ENCODE peak calls at places on chromosomes 1 and 21, in five cellular contexts. A is MM.1S, Z is hepatocyte, S is SK-N-SH, C is HCT116. Q is an unnamed sample.

GRCh38 chr1:147613506-147613905 is 56.8 kb downstream of the ACP6 start:
- DNase-seq in A (no peak), Z (no peak), S (no peak), C (no peak), Q (no peak)

GRCh38 chr1:116504308-116505156 is 66.3 kb downstream of the CD58 start:
- DNase-seq in A (peak; percentile 55), Z (peak; percentile 58), S (no peak), C (no peak), Q (peak; percentile 9)

GRCh38 chr1:209326876-209327275 is 256.6 kb upstream of the CAMK1G start:
- DNase-seq in A (no peak), Z (no peak), S (no peak), C (no peak), Q (no peak)

GRCh38 chr1:151401860-151402259 is 2.5 kb downstream of the PSMB4 start:
- DNase-seq in A (no peak), Z (no peak), S (no peak), C (no peak), Q (no peak)

GRCh38 chr1:77757616-77758015 is 2.0 kb downstream of the USP33 start:
- DNase-seq in A (no peak), Z (no peak), S (no peak), C (no peak), Q (no peak)

GRCh38 chr1:41483960-41484844 is at the start of gene EDN2:
- DNase-seq in A (no peak), Z (no peak), S (peak; percentile 76), C (no peak), Q (no peak)

GRCh38 chr1:79745928-79746327 is 739.4 kb upstream of the ADGRL4 start:
- DNase-seq in A (no peak), Z (no peak), S (no peak), C (no peak), Q (no peak)

GRCh38 chr1:47940779-47941178 is 56.4 kb downstream of the TRABD2B start:
- DNase-seq in A (no peak), Z (no peak), S (no peak), C (no peak), Q (no peak)

GRCh38 chr1:162192763-162193162 is 123.3 kb downstream of the NOS1AP start:
- DNase-seq in A (no peak), Z (no peak), S (no peak), C (no peak), Q (no peak)

GRCh38 chr1:115363171-115363570 is 25.1 kb upstream of the NGF start:
- DNase-seq in A (peak; percentile 65), Z (no peak), S (no peak), C (no peak), Q (peak; percentile 78)

GRCh38 chr1:41891403-41891896 is 27.3 kb downstream of the HIVEP3 start:
- DNase-seq in A (peak; percentile 93), Z (no peak), S (peak; percentile 42), C (no peak), Q (peak; percentile 46)

GRCh38 chr1:107132780-107133179 is 8.1 kb upstream of the NTNG1 start:
- DNase-seq in A (no peak), Z (no peak), S (no peak), C (no peak), Q (peak; percentile 32)

GRCh38 chr1:33098371-33098770 is 17.4 kb downstream of the AZIN2 start:
- DNase-seq in A (no peak), Z (no peak), S (no peak), C (no peak), Q (no peak)

GRCh38 chr21:37762606-37763005 is 153.7 kb downstream of the KCNJ6 start:
- DNase-seq in A (no peak), Z (no peak), S (no peak), C (no peak), Q (no peak)

GRCh38 chr1:201361652-201362504 is 15.6 kb downstream of the TNNT2 start:
- DNase-seq in A (peak; percentile 50), Z (peak; percentile 71), S (peak; percentile 93), C (peak; percentile 32), Q (peak; percentile 54)

GRCh38 chr1:172742599-172743500 is 83.9 kb downstream of the FASLG start:
- DNase-seq in A (peak; percentile 61), Z (peak; percentile 56), S (peak; percentile 36), C (peak; percentile 49), Q (peak; percentile 60)

GRCh38 chr1:208431721-208432120 is 187.5 kb upstream of the PLXNA2 start:
- DNase-seq in A (no peak), Z (no peak), S (no peak), C (no peak), Q (no peak)

GRCh38 chr1:84298688-84299535 is 2.6 kb upstream of the SAMD13 start:
- DNase-seq in A (no peak), Z (peak; percentile 39), S (peak; percentile 77), C (no peak), Q (peak; percentile 24)

GRCh38 chr1:193654951-193655705 is 468.7 kb upstream of the B3GALT2 start:
- DNase-seq in A (no peak), Z (no peak), S (no peak), C (peak; percentile 2), Q (no peak)

GRCh38 chr1:28482138-28482537 is 23.7 kb upstream of the RCC1 start:
- DNase-seq in A (no peak), Z (no peak), S (no peak), C (no peak), Q (no peak)

GRCh38 chr1:155170101-155170785 is 2.9 kb downstream of the KRTCAP2 start:
- DNase-seq in A (no peak), Z (no peak), S (no peak), C (no peak), Q (no peak)

DNA sequence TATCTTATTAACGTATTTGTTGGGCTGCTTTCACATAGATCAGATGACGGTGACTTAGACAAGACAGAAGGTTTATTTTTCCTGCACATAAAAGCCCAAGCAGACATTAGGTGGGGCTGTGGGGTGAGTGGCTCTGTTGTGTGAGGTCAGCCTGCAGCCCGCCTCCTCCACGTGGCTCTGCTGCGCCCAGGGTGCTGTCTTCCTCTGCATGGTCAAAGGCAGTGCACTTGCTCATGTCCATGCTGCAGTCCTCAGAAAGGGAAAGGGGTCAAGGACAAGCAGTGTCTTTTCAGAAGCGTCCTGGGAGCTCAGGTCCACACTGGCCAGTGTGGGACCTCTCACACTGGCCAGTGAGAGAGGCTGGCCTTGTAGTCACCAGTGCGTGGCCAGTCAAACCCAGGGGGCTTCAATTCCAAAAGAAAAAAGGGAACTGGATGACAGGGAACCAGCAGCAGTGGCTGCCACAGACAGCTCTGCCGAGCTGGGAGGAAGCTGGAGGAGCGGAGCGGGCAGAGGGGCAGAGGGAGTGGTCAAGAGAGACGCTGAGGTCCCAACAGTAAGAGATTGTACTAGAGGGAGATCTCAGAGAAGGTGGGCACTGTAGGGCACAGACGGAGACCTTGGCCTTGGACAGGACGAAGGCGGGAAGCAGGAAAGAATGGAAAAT is 35.9 kb upstream of the SLC45A1 start:
- DNase-seq in A (no peak), Z (no peak), S (no peak), C (no peak), Q (no peak)
- H3K4me2 ChIP-seq in A (no peak overlapping the region), Z (no peak overlapping the region), S (no peak overlapping the region), C (no peak overlapping the region), Q (no peak overlapping the region)

DNA sequence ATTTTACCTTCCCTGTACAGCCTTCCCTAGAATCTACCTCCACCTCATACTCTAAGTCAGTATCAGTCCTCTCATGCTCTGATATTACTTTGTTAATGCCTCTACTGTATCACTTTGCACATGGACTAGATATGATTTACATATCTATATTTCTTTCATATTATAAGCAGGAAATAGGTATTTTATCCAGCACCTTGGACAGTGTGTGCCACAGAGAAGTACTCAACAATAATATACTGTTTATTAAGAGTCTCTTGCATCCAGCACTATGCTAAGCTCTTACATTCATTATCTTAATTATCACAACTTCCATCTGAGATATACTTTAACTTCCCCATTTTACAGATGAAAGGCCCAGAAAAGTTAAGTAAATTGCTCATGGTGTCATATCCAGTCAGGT is 247.9 kb upstream of the DAB1 start:
- DNase-seq in A (no peak), Z (no peak), S (no peak), C (no peak), Q (no peak)
- H3K9me2 ChIP-seq in A (no peaks in the 10 kb centered on the region), Z (no peaks in the 10 kb centered on the region), S (no peaks in the 10 kb centered on the region), C (no peaks in the 10 kb centered on the region), Q (no peaks in the 10 kb centered on the region)

GRCh38 chr1:56777972-56778371 is 41.2 kb downstream of the FYB2 start:
- DNase-seq in A (no peak), Z (no peak), S (no peak), C (no peak), Q (no peak)

GRCh38 chr1:56773341-56774066 is 45.7 kb downstream of the FYB2 start:
- DNase-seq in A (no peak), Z (no peak), S (no peak), C (no peak), Q (no peak)

GRCh38 chr1:56771717-56772116 is 47.5 kb downstream of the FYB2 start:
- DNase-seq in A (no peak), Z (no peak), S (no peak), C (no peak), Q (no peak)

GRCh38 chr1:56776581-56776980 is 42.6 kb downstream of the FYB2 start:
- DNase-seq in A (no peak), Z (no peak), S (no peak), C (no peak), Q (no peak)

DNA sequence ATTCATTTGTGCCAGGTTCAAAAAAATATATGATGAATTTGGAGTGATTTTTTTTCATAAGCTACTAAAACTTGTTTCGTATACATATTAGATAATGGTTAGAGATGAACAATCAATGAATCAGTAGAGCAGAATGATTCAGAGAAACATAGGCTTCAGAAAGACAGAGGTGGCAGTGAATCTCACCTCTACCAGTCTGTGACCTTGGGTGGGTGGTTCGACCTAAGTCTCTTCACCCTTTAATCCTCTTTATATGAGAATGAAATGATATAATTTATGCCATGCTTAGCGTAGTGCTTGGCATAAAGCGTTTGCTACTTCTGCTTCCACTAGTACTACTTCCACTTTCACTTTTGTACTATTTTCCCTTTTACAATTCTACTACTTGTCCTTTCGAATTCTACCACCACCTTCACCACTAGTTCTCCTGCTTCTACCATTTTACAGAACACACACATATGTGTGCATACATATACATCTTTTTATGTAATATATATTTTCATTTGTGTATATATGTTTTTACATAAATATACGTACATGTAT is 45.1 kb downstream of the FYB2 start:
- DNase-seq in A (no peak), Z (no peak), S (no peak), C (no peak), Q (no peak)
- H3K4me2 ChIP-seq in A (no peak overlapping the region), Z (no peak overlapping the region), S (no peak overlapping the region), C (no peak overlapping the region), Q (peak overlapping the region; percentile 20)

GRCh38 chr1:181608386-181608785 is 125.1 kb downstream of the CACNA1E start:
- DNase-seq in A (no peak), Z (no peak), S (no peak), C (no peak), Q (no peak)

GRCh38 chr1:181603735-181604410 is 120.6 kb downstream of the CACNA1E start:
- DNase-seq in A (no peak), Z (no peak), S (no peak), C (no peak), Q (no peak)

GRCh38 chr1:181608951-181609350 is 125.6 kb downstream of the CACNA1E start:
- DNase-seq in A (no peak), Z (no peak), S (no peak), C (no peak), Q (no peak)

GRCh38 chr1:181604482-181604881 is 121.2 kb downstream of the CACNA1E start:
- DNase-seq in A (no peak), Z (no peak), S (no peak), C (no peak), Q (no peak)

DNA sequence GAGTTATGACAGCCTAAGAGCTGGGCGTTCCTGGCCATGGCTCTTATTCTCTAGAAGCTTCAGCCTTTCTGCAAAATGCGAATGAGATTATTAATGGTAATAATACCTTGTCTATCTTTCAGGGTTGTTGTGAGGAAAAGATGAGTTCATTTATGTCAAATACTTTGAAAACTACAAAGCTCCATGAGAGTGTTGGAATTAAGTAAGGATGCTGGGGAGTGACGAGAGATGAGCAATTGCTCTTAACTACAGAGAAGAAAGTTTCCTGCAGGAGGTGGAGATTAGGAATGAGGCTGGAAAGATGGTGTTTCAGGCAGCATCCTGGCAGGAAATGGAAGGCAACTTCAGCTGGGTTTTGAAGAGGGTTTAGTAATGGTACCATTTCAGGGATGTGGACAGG is 124.2 kb downstream of the CACNA1E start:
- DNase-seq in A (no peak), Z (no peak), S (no peak), C (no peak), Q (no peak)
- H3K9me2 ChIP-seq in A (no peaks in the 10 kb centered on the region), Z (no peaks in the 10 kb centered on the region), S (no peaks in the 10 kb centered on the region), C (no peaks in the 10 kb centered on the region), Q (no peaks in the 10 kb centered on the region)